ENCODE peak calls at places on chromosomes 13 and 19, in four cellular contexts. I, N, Q and S are unnamed samples. For H3K9me3, the result is how much of the 10 kb centered on the place peaks cover.

GRCh38 chr19:33520048-33520643 is 1.4 kb downstream of the PEPD start:
- DNase-seq in I (no peak), N (no peak), Q (no peak), S (no peak)

GRCh38 chr13:39623466-39623865 is 20.5 kb upstream of the LHFPL6 start:
- DNase-seq in I (no peak), N (no peak), Q (no peak), S (no peak)

GRCh38 chr19:42140125-42140754 is 8.0 kb upstream of the POU2F2 start:
- DNase-seq in I (peak), N (peak), Q (no peak), S (no peak)

GRCh38 chr13:109881961-109882558 is 95.7 kb upstream of the IRS2 start:
- DNase-seq in I (no peak), N (no peak), Q (no peak), S (no peak)

GRCh38 chr19:30877591-30878230 is 471.5 kb downstream of the TSHZ3 start:
- DNase-seq in I (no peak), N (no peak), Q (no peak), S (no peak)

GRCh38 chr13:31234729-31235128 is 35.0 kb downstream of the B3GLCT start:
- DNase-seq in I (peak), N (no peak), Q (no peak), S (no peak)

GRCh38 chr19:53626941-53627340 is 4.9 kb upstream of the DPRX start:
- DNase-seq in I (no peak), N (peak), Q (no peak), S (no peak)

GRCh38 chr13:40472427-40473220 is 193.8 kb downstream of the FOXO1 start:
- DNase-seq in I (no peak), N (no peak), Q (no peak), S (no peak)

GRCh38 chr13:60572003-60572792 is 175.2 kb downstream of the TDRD3 start:
- DNase-seq in I (peak), N (peak), Q (no peak), S (no peak)

GRCh38 chr19:47081095-47081494 is 32.5 kb downstream of the ZC3H4 start:
- DNase-seq in I (no peak), N (no peak), Q (no peak), S (no peak)

GRCh38 chr13:66803759-66804456 is 426.2 kb downstream of the PCDH9 start:
- DNase-seq in I (no peak), N (no peak), Q (no peak), S (no peak)

GRCh38 chr19:42023121-42023942 is 29.3 kb upstream of the ATP1A3 start:
- DNase-seq in I (peak), N (no peak), Q (no peak), S (no peak)

GRCh38 chr19:46372901-46373572 is 26.1 kb downstream of the PPP5C start:
- DNase-seq in I (peak), N (no peak), Q (peak), S (no peak)

GRCh38 chr19:46349311-46349993 is 2.6 kb downstream of the PPP5C start:
- DNase-seq in I (no peak), N (no peak), Q (no peak), S (no peak)

DNA sequence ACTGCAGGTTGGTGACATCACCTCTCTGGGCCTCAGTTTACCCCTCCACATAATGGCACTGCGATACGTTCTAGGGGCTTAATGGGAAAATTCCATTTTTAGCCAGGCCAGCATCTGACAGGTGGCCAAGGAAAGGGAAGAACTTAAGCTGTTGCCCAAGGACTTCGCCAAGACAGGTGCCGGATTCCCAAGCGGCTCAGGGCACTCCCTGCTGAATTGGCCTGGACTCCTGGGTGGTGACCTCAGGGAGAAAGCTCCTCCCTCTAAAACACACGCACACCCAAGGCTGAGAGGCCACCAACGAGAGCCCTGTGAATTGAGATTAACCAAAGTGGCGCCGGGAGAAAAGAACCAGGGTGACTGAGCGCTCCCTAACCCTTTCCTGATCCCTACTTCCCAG is 13.3 kb downstream of the MAST3 start:
- DNase-seq in I (no peak), N (no peak), Q (no peak), S (no peak)
- H3K9me3 ChIP-seq in I (under half), N (under half), Q (under half), S (under half)

DNA sequence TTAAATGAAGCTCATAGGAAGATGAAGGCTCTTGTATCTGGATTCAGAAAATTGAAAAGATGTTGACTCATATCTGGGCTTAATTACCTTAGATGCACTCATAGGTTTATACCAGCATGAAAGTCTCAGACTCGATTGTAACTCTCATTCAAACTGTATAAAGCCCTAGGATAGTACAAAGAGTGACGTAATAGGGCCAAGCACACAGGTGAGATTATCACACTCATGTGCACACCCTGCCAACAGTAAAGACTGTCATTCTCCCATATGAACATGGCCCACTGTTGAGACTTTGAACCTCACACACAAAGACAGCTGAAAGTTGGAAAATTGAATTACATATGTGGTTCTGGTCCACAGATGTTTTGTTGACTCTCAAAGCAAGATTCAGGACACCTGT is 18.0 kb upstream of the ZNF723 start:
- DNase-seq in I (no peak), N (no peak), Q (no peak), S (no peak)
- H3K9me3 ChIP-seq in I (under half), N (under half), Q (under half), S (under half)

GRCh38 chr19:27773318-27774094 is 1439.4 kb downstream of the UQCRFS1 start:
- DNase-seq in I (no peak), N (no peak), Q (no peak), S (no peak)

GRCh38 chr19:27774337-27774736 is 1438.6 kb downstream of the UQCRFS1 start:
- DNase-seq in I (no peak), N (no peak), Q (no peak), S (no peak)

GRCh38 chr19:27770095-27770494 is 1442.9 kb downstream of the UQCRFS1 start:
- DNase-seq in I (no peak), N (no peak), Q (no peak), S (no peak)

GRCh38 chr19:27774827-27775226 is 1438.1 kb downstream of the UQCRFS1 start:
- DNase-seq in I (no peak), N (no peak), Q (no peak), S (no peak)

GRCh38 chr19:27772059-27772458 is 1440.9 kb downstream of the UQCRFS1 start:
- DNase-seq in I (no peak), N (no peak), Q (no peak), S (no peak)
- H3K9me3 ChIP-seq in I (under half), N (under half), Q (half or more), S (half or more)

DNA sequence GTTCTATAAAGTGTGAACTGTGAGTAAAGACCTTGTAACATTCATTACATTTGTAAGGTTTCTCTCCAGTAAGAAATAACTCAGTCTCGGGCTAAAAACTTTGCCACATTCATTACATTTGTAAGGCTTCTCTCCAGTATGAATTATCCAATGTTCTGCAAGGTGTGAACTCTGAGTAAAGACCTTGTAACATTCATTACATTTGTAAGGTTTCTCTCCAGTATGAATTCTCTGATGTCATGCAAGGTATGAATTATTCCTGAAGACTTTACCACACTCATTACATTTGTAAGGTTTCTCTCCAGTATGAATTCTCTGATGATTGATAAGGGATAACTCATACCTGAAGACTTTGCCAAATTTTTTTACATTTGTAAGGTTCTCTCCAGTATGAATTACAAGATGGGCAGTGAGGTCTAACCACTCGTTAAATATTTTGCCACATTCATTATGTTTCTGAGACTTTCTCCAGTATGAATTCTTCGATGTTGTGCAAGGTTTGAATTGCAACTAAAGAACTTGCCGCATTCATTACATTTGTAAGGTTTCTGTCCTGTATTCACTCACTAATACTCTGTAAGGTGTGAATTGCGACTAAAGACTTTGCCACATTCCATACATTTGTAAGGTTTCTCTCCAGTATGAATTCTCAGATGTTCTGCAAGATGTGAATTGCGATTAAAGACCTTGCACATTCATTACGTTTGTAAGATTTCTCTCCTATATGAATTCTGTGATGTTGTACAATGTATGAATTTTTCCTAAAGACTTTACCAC is 21.2 kb downstream of the ZNF578 start:
- DNase-seq in I (no peak), N (no peak), Q (no peak), S (no peak)
- H3K9me3 ChIP-seq in I (under half), N (under half), Q (half or more), S (half or more)

GRCh38 chr13:19173752-19174151 is 7.9 kb downstream of the TUBA3C start:
- DNase-seq in I (no peak), N (no peak), Q (no peak), S (no peak)
- H3K9me3 ChIP-seq in I (under half), N (under half), Q (under half), S (half or more)

DNA sequence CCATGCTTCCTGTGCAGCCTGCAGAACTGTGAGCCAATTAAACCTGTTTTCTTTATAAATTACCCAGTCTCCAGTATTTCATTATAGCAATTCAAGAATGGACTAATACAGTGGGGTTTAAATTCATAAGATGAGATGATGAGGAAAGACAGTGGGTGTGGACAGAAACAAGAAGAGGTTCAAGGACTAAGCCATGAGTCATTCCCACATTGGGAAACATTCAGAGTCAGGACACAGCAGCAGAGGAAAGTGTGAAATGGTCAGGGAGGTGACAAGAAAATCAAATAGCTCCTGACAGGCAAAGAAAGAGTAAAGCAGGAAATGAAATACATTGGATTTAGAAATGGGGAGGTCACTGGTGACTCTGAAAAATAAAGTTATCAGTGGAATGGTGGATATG is 9.1 kb downstream of the ZNF841 start:
- DNase-seq in I (peak), N (no peak), Q (no peak), S (no peak)
- H3K9me3 ChIP-seq in I (under half), N (under half), Q (half or more), S (half or more)